ENCODE peak calls at places on chromosome 14, in nine cellular contexts. M, A, O, H, B, U, S, R and I are unnamed samples.

GRCh38 chr14:101134161-101134631 is 230.7 kb upstream of the RTL1 start:
- DNase-seq in M (no peak), A (no peak), O (no peak), H (no peak), B (no peak), U (no peak), S (no peak), R (no peak), I (no peak)

GRCh38 chr14:105952826-105953225 is 426.4 kb downstream of the TMEM121 start:
- DNase-seq in M (no peak), A (no peak), O (no peak), H (no peak), B (no peak), U (no peak), S (no peak), R (no peak), I (no peak)

GRCh38 chr14:91193069-91193468 is 51.4 kb downstream of the GPR68 start:
- DNase-seq in M (no peak), A (no peak), O (no peak), H (no peak), B (no peak), U (no peak), S (no peak), R (no peak), I (no peak)

GRCh38 chr14:91573894-91574837 is 64.1 kb upstream of the PPP4R3A start:
- DNase-seq in M (peak), A (peak), O (peak), H (peak), B (peak), U (peak), S (peak), R (peak), I (peak)

GRCh38 chr14:89304972-89305703 is 111.9 kb downstream of the FOXN3 start:
- DNase-seq in M (no peak), A (peak), O (peak), H (peak), B (no peak), U (peak), S (peak), R (no peak), I (peak)

GRCh38 chr14:20551606-20552005 is 9.2 kb downstream of the RNASE9 start:
- DNase-seq in M (no peak), A (no peak), O (no peak), H (no peak), B (no peak), U (no peak), S (no peak), R (no peak), I (no peak)

GRCh38 chr14:35879654-35880249 is 53.6 kb downstream of the BRMS1L start:
- DNase-seq in M (no peak), A (no peak), O (peak), H (peak), B (no peak), U (no peak), S (peak), R (no peak), I (peak)

GRCh38 chr14:86892167-86892956 is 1100.6 kb downstream of the GALC start:
- DNase-seq in M (no peak), A (no peak), O (no peak), H (no peak), B (no peak), U (no peak), S (no peak), R (no peak), I (no peak)

GRCh38 chr14:91267965-91268437 is 23.5 kb upstream of the GPR68 start:
- DNase-seq in M (no peak), A (no peak), O (no peak), H (no peak), B (no peak), U (no peak), S (no peak), R (no peak), I (no peak)

GRCh38 chr14:21486640-21487087 is 9.7 kb downstream of the TOX4 start:
- DNase-seq in M (no peak), A (no peak), O (no peak), H (peak), B (no peak), U (no peak), S (no peak), R (no peak), I (peak)